ENCODE peak calls at places on chromosomes 16 and 17, in four cellular contexts. V is tibial artery; R is CD4-positive, alpha-beta T cell; Y is cardiac fibroblast. W is an unnamed sample.

GRCh38 chr16:89924298-89924924 is 1.3 kb downstream of the TUBB3 start:
- DNase-seq in V (no peak), R (no peak), Y (peak), W (no peak)

GRCh38 chr17:68792042-68792685 is 163.0 kb downstream of the ABCA8 start:
- DNase-seq in V (no peak), R (no peak), Y (peak), W (no peak)

GRCh38 chr17:64147110-64148016 is 17.4 kb upstream of the ERN1 start:
- DNase-seq in V (no peak), R (no peak), Y (peak), W (no peak)

GRCh38 chr16:84843149-84844048 is 23.6 kb downstream of the CRISPLD2 start:
- DNase-seq in V (no peak), R (no peak), Y (no peak), W (no peak)

GRCh38 chr17:5468075-5468473 is 708 bp downstream of the DHX33 start:
- DNase-seq in V (no peak), R (no peak), Y (no peak), W (no peak)

GRCh38 chr16:1107141-1107540 is 11.1 kb upstream of the C1QTNF8 start:
- DNase-seq in V (no peak), R (no peak), Y (no peak), W (no peak)

GRCh38 chr16:84916156-84916555 is 95.2 kb downstream of the ZDHHC7 start:
- DNase-seq in V (no peak), R (no peak), Y (no peak), W (no peak)

GRCh38 chr17:73940511-73940910 is 263.0 kb upstream of the RPL38 start:
- DNase-seq in V (no peak), R (no peak), Y (no peak), W (no peak)

GRCh38 chr16:8958344-8958808 is 5.3 kb downstream of the USP7 start:
- DNase-seq in V (no peak), R (no peak), Y (peak), W (no peak)

GRCh38 chr16:84367297-84367680 is 1.0 kb upstream of the ATP2C2 start:
- DNase-seq in V (no peak), R (no peak), Y (no peak), W (no peak)

GRCh38 chr16:46748775-46749705 is 896 bp upstream of the MYLK3 start:
- DNase-seq in V (no peak), R (no peak), Y (no peak), W (no peak)

GRCh38 chr16:78666318-78666717 is 566.9 kb downstream of the WWOX start:
- DNase-seq in V (no peak), R (no peak), Y (no peak), W (no peak)

GRCh38 chr17:81556175-81556691 is 4.1 kb upstream of the FAAP100 start:
- DNase-seq in V (no peak), R (no peak), Y (no peak), W (no peak)

GRCh38 chr16:86522639-86523038 is 12.3 kb downstream of the FOXF1 start:
- DNase-seq in V (no peak), R (no peak), Y (no peak), W (no peak)

GRCh38 chr16:58020628-58021521 is 4.7 kb upstream of the MMP15 start:
- DNase-seq in V (no peak), R (peak), Y (peak), W (no peak)

GRCh38 chr17:78517421-78517820 is 59.8 kb downstream of the DNAH17 start:
- DNase-seq in V (no peak), R (no peak), Y (peak), W (no peak)

GRCh38 chr16:81778861-81779539 is at the start of gene PLCG2:
- DNase-seq in V (peak), R (peak), Y (peak), W (no peak)

GRCh38 chr17:49505854-49506253 is 10.8 kb downstream of the NGFR start:
- DNase-seq in V (no peak), R (no peak), Y (peak), W (no peak)

GRCh38 chr17:83073389-83074063 is 5.9 kb upstream of the METRNL start:
- DNase-seq in V (no peak), R (no peak), Y (no peak), W (no peak)

GRCh38 chr16:89531821-89532526 is 23.8 kb downstream of the SPG7 start:
- DNase-seq in V (no peak), R (no peak), Y (no peak), W (no peak)

GRCh38 chr16:86775401-86775985 is 197.1 kb downstream of the FOXL1 start:
- DNase-seq in V (peak), R (no peak), Y (no peak), W (no peak)

GRCh38 chr17:43732961-43733360 is 25.6 kb downstream of the SOST start:
- DNase-seq in V (no peak), R (no peak), Y (peak), W (peak)

GRCh38 chr16:11100239-11100750 is 155.7 kb downstream of the SOCS1 start:
- DNase-seq in V (peak), R (no peak), Y (peak), W (peak)

GRCh38 chr16:46757339-46758050 is 9.4 kb upstream of the MYLK3 start:
- DNase-seq in V (no peak), R (no peak), Y (peak), W (no peak)

GRCh38 chr16:19912445-19913305 is 28.0 kb upstream of the GPRC5B start:
- DNase-seq in V (no peak), R (no peak), Y (peak), W (no peak)

GRCh38 chr16:58001781-58002410 is 689 bp downstream of the USB1 start:
- DNase-seq in V (no peak), R (no peak), Y (no peak), W (no peak)

GRCh38 chr16:50634090-50634489 is 47.0 kb downstream of the SNX20 start:
- DNase-seq in V (no peak), R (no peak), Y (no peak), W (no peak)

GRCh38 chr16:86707581-86707980 is 129.2 kb downstream of the FOXL1 start:
- DNase-seq in V (peak), R (no peak), Y (no peak), W (no peak)

GRCh38 chr17:28717578-28718316 is at the start of gene RAB34:
- DNase-seq in V (peak), R (no peak), Y (peak), W (peak)

GRCh38 chr17:29954405-29954804 is 13.0 kb downstream of the EFCAB5 start:
- DNase-seq in V (no peak), R (no peak), Y (no peak), W (no peak)

GRCh38 chr17:75773808-75774470 is 8.9 kb upstream of the GALK1 start:
- DNase-seq in V (peak), R (no peak), Y (no peak), W (no peak)
- TF ChIP-seq CTCF in V (no peak), R (no peak), Y (no peak), W (no peak)

GRCh38 chr17:45118691-45119090 is 13.6 kb downstream of the PLCD3 start:
- DNase-seq in V (no peak), R (no peak), Y (no peak), W (no peak)
- TF ChIP-seq CTCF in V (no peak), R (no peak), Y (no peak), W (no peak)

GRCh38 chr16:70738083-70738977 is 52.5 kb upstream of the MTSS2 start:
- DNase-seq in V (peak), R (no peak), Y (peak), W (peak)
- TF ChIP-seq CTCF in V (peak), R (no peak), Y (peak), W (peak)

GRCh38 chr16:55543470-55543869 is 23.0 kb upstream of the CAPNS2 start:
- DNase-seq in V (no peak), R (no peak), Y (peak), W (no peak)
- TF ChIP-seq CTCF in V (peak), R (no peak), Y (peak), W (peak)

GRCh38 chr17:50820651-50821050 is 14.7 kb upstream of the WFIKKN2 start:
- DNase-seq in V (no peak), R (no peak), Y (no peak), W (no peak)
- TF ChIP-seq CTCF in V (no peak), R (no peak), Y (no peak), W (no peak)

GRCh38 chr16:25575363-25575762 is 116.4 kb upstream of the HS3ST4 start:
- DNase-seq in V (no peak), R (no peak), Y (no peak), W (no peak)
- TF ChIP-seq CTCF in V (no peak), R (no peak), Y (no peak), W (no peak)

GRCh38 chr17:27610304-27610676 is 20.7 kb upstream of the LGALS9 start:
- DNase-seq in V (no peak), R (no peak), Y (no peak), W (no peak)
- TF ChIP-seq CTCF in V (no peak), R (no peak), Y (no peak), W (no peak)

GRCh38 chr17:14738652-14738988 is 437.7 kb downstream of the HS3ST3B1 start:
- DNase-seq in V (no peak), R (no peak), Y (no peak), W (no peak)

GRCh38 chr17:14739656-14740431 is 439.0 kb downstream of the HS3ST3B1 start:
- DNase-seq in V (no peak), R (no peak), Y (no peak), W (no peak)

GRCh38 chr17:14741516-14741915 is 440.6 kb downstream of the HS3ST3B1 start:
- DNase-seq in V (no peak), R (no peak), Y (peak), W (no peak)

GRCh38 chr17:14736631-14737030 is 435.8 kb downstream of the HS3ST3B1 start:
- DNase-seq in V (no peak), R (no peak), Y (no peak), W (no peak)

GRCh38 chr17:14737984-14738651 is 437.2 kb downstream of the HS3ST3B1 start:
- DNase-seq in V (peak), R (no peak), Y (peak), W (peak)
- TF ChIP-seq CTCF in V (no peak), R (no peak), Y (peak), W (peak)

GRCh38 chr17:61578645-61579044 is 12.4 kb downstream of the NACA2 start:
- DNase-seq in V (no peak), R (no peak), Y (no peak), W (no peak)

GRCh38 chr17:61575352-61575975 is 15.6 kb downstream of the NACA2 start:
- DNase-seq in V (no peak), R (no peak), Y (no peak), W (no peak)

GRCh38 chr17:61575983-61576382 is 15.0 kb downstream of the NACA2 start:
- DNase-seq in V (no peak), R (no peak), Y (no peak), W (no peak)

GRCh38 chr17:61571624-61572023 is 19.4 kb downstream of the NACA2 start:
- DNase-seq in V (no peak), R (no peak), Y (no peak), W (no peak)

DNA sequence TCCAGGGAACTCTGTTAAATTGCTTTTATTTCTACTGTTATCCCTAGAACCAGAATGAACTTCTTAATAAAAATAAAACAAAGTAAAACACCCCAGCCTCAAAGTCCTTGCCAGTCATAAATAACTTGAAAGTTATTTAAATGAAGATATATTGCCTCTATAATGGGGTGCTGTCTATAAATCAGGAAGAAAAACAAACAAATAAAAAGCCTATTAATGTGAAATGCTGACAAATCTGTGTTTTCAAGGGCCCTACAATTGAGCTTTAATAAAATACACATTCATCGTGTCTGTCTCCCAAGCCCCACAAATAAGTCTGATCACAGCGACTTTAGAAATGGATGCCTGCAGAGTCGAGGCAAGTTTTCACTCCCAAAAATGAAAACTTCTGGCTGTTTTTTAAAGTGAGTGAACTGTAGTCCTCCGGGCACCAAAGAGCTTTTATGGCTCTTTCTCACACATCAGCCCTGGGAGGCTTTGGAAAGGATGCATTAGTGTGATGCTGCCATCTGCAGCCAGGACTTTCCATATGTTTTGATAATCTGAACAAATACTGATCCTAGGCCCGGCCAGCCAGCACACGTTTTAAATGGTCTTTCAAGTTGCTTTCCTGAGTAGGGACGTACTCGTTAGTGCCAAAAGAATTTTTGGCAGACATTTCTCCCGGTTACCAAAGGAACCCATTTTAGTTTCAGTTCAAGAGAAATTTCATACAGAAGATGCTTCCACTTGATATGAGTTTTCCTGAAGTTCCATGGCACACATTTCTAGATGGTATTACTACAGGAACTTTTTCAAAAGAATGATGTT is 16.3 kb downstream of the NACA2 start:
- DNase-seq in V (no peak), R (no peak), Y (peak), W (no peak)
- TF ChIP-seq CTCF in V (no peak), R (no peak), Y (peak), W (peak)

DNA sequence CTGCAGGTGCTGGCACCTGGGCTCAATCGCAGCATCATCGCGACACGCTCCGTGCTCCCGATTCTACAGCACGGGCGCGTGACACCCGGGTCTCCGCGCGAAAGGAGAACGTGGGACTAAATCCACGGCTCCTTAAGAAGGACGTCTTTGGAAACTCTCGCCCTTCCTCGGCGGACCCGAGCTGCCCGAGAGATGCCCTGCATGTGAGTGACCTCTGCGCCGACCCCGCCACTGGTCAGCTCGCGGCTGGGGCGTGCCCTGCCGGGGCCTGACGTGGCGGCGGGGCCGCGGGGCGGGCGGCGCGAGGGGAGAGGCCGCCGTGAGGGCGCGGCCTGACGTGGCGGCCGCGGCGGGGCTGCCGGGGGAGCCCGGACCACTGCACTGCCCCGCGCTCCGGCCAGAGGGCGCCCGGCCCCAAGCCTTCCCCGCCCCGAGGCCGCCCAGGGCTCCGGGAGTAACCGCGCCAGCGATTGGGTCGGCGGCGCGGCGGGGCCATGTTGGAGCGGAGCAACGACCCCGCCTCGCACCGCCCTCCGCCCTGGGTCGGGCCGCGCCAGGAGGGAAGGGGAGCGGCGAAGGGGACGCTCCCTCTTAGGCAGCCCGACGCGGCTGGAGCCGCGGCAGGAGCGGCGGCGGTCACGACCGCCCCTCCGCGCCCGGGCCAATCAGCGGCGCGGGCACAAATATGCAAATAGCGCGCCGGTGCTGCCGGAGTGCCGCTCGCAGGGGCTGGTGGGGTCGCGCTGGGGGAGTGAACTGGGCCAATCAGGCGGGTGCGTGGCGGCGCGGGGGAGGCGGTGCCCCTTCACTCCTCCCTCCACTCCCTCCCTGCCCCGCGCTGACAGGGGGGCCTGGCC is 75.6 kb downstream of the CHD9 start:
- DNase-seq in V (peak), R (peak), Y (peak), W (peak)
- TF ChIP-seq CTCF in V (peak), R (no peak), Y (peak), W (peak)

W was measured in AG04450.